ENCODE peak calls at places on chromosomes 6 and 20, in six cellular contexts. U is activated naive CD4-positive, alpha-beta T cell treated with Interleukin-2 at 50 U/mL for 16 hours; O is hypothalamus; W is HCEC 1CT; V is AG08395; B is GM03348. R is an unnamed sample.

GRCh38 chr20:400451-401275 is 7.4 kb upstream of the RBCK1 start:
- DNase-seq in U (no peak), O (no peak), W (no peak), V (no peak), B (no peak), R (no peak)

GRCh38 chr6:31882344-31882743 is 3.5 kb upstream of the SLC44A4 start:
- DNase-seq in U (no peak), O (no peak), W (peak), V (peak), B (no peak), R (peak)

GRCh38 chr20:40922865-40923264 is 105.8 kb upstream of the TOP1 start:
- DNase-seq in U (no peak), O (no peak), W (no peak), V (no peak), B (no peak), R (no peak)

GRCh38 chr6:166341915-166342292 is 441 bp downstream of the SFT2D1 start:
- DNase-seq in U (peak), O (no peak), W (no peak), V (peak), B (peak), R (peak)

GRCh38 chr6:33604941-33605854 is 15.9 kb upstream of the ITPR3 start:
- DNase-seq in U (no peak), O (no peak), W (peak), V (no peak), B (no peak), R (no peak)

GRCh38 chr20:62364911-62365736 is 2.0 kb downstream of the LAMA5 start:
- DNase-seq in U (no peak), O (no peak), W (no peak), V (no peak), B (no peak), R (no peak)

GRCh38 chr6:127348046-127348661 is 4.7 kb upstream of the ECHDC1 start:
- DNase-seq in U (no peak), O (no peak), W (no peak), V (no peak), B (no peak), R (no peak)

GRCh38 chr6:150079604-150080003 is 10.7 kb upstream of the ULBP3 start:
- DNase-seq in U (no peak), O (no peak), W (no peak), V (no peak), B (no peak), R (no peak)

GRCh38 chr20:32053648-32054047 is 1.6 kb downstream of the HCK start:
- DNase-seq in U (no peak), O (no peak), W (no peak), V (no peak), B (no peak), R (no peak)

GRCh38 chr6:16397623-16398022 is 159.2 kb downstream of the GMPR start:
- DNase-seq in U (no peak), O (no peak), W (no peak), V (no peak), B (peak), R (no peak)

GRCh38 chr6:3575166-3575565 is 118.3 kb upstream of the SLC22A23 start:
- DNase-seq in U (no peak), O (no peak), W (no peak), V (no peak), B (no peak), R (no peak)

GRCh38 chr6:130148181-130148580 is 74.6 kb downstream of the SAMD3 start:
- DNase-seq in U (no peak), O (no peak), W (no peak), V (no peak), B (no peak), R (no peak)

GRCh38 chr6:149964243-149965190 is 774 bp downstream of the ULBP1 start:
- DNase-seq in U (peak), O (no peak), W (no peak), V (peak), B (peak), R (peak)

GRCh38 chr6:157637941-157638340 is 185.1 kb upstream of the SNX9 start:
- DNase-seq in U (no peak), O (no peak), W (no peak), V (no peak), B (no peak), R (no peak)

GRCh38 chr6:141956046-141956761 is 176.5 kb upstream of the GJE1 start:
- DNase-seq in U (no peak), O (no peak), W (no peak), V (peak), B (no peak), R (no peak)

GRCh38 chr20:16061394-16061793 is 511.9 kb downstream of the KIF16B start:
- DNase-seq in U (no peak), O (no peak), W (no peak), V (no peak), B (no peak), R (no peak)

GRCh38 chr20:41308290-41308691 is 9.2 kb downstream of the ZHX3 start:
- DNase-seq in U (no peak), O (no peak), W (peak), V (peak), B (peak), R (peak)

GRCh38 chr6:11815231-11815630 is 36.6 kb upstream of the ADTRP start:
- DNase-seq in U (no peak), O (no peak), W (peak), V (peak), B (peak), R (peak)

GRCh38 chr20:23624307-23624706 is 13.4 kb downstream of the CST3 start:
- DNase-seq in U (no peak), O (no peak), W (peak), V (no peak), B (no peak), R (no peak)

GRCh38 chr20:41176711-41177552 is 39.6 kb downstream of the PLCG1 start:
- DNase-seq in U (no peak), O (no peak), W (no peak), V (no peak), B (no peak), R (no peak)

GRCh38 chr20:53331151-53331973 is 262.3 kb downstream of the ZNF217 start:
- DNase-seq in U (no peak), O (no peak), W (no peak), V (peak), B (peak), R (peak)

GRCh38 chr20:21258411-21258810 is 44.7 kb upstream of the XRN2 start:
- DNase-seq in U (no peak), O (no peak), W (no peak), V (no peak), B (no peak), R (no peak)

GRCh38 chr6:92777146-92777740 is 642.1 kb downstream of the EPHA7 start:
- DNase-seq in U (no peak), O (no peak), W (no peak), V (no peak), B (no peak), R (no peak)

GRCh38 chr20:12695937-12696336 is 312.8 kb upstream of the SPTLC3 start:
- DNase-seq in U (no peak), O (no peak), W (no peak), V (no peak), B (no peak), R (no peak)

GRCh38 chr20:57716202-57716601 is 6.4 kb upstream of the PMEPA1 start:
- DNase-seq in U (no peak), O (no peak), W (no peak), V (peak), B (peak), R (no peak)

GRCh38 chr20:34522969-34523871 is 7.0 kb downstream of the DYNLRB1 start:
- DNase-seq in U (peak), O (no peak), W (peak), V (peak), B (peak), R (peak)

GRCh38 chr20:48524582-48524981 is 303.2 kb downstream of the PREX1 start:
- DNase-seq in U (no peak), O (no peak), W (no peak), V (no peak), B (no peak), R (no peak)

GRCh38 chr6:39088331-39088730 is 26.7 kb downstream of the SAYSD1 start:
- DNase-seq in U (no peak), O (no peak), W (peak), V (peak), B (peak), R (peak)

GRCh38 chr6:166563805-166564204 is 22.7 kb downstream of the RAMACL start:
- DNase-seq in U (no peak), O (no peak), W (no peak), V (no peak), B (no peak), R (no peak)

GRCh38 chr6:82298012-82298411 is 50.5 kb upstream of the IBTK start:
- DNase-seq in U (no peak), O (no peak), W (peak), V (no peak), B (no peak), R (peak)

GRCh38 chr6:52507557-52508260 is 69.2 kb downstream of the TRAM2 start:
- DNase-seq in U (no peak), O (no peak), W (peak), V (peak), B (peak), R (peak)

GRCh38 chr6:137978252-137978896 is 111.3 kb downstream of the TNFAIP3 start:
- DNase-seq in U (peak), O (no peak), W (no peak), V (no peak), B (no peak), R (no peak)

GRCh38 chr6:176766-177165 is 115.5 kb upstream of the DUSP22 start:
- DNase-seq in U (no peak), O (no peak), W (no peak), V (no peak), B (no peak), R (no peak)

GRCh38 chr6:73774311-73774766 is 78.3 kb downstream of the CD109 start:
- DNase-seq in U (no peak), O (no peak), W (peak), V (peak), B (peak), R (peak)

GRCh38 chr6:4402477-4402976 is 267.2 kb upstream of the ECI2 start:
- DNase-seq in U (no peak), O (no peak), W (peak), V (peak), B (peak), R (peak)

GRCh38 chr20:43458422-43458924 is 777 bp downstream of the SRSF6 start:
- DNase-seq in U (no peak), O (no peak), W (peak), V (no peak), B (no peak), R (no peak)

R was measured in hepatic stellate cell.